ENCODE peak calls at places on chromosome 1, in nine cellular contexts. W is mesothelial cell of epicardium, D is GM12865, Y is neural progenitor cell, H is neural crest cell, V is upper lobe of right lung, G is testis, F is GM20000, L is choroid plexus epithelial cell. T is an unnamed sample.

GRCh38 chr1:14775434-14775833 is 176.9 kb downstream of the KAZN start:
- DNase-seq in W (no peak), D (no peak), Y (no peak), H (no peak), V (no peak), G (no peak), F (no peak), L (no peak), T (no peak)

GRCh38 chr1:248755505-248755904 is at the start of gene LYPD8:
- DNase-seq in W (no peak), D (no peak), Y (no peak), H (no peak), V (peak), G (no peak), F (peak), L (no peak), T (no peak)

GRCh38 chr1:1842360-1843146 is 48.3 kb downstream of the GNB1 start:
- DNase-seq in W (no peak), D (peak), Y (no peak), H (no peak), V (no peak), G (no peak), F (no peak), L (no peak), T (no peak)

GRCh38 chr1:44820945-44821715 is 12.8 kb downstream of the BTBD19 start:
- DNase-seq in W (no peak), D (no peak), Y (no peak), H (no peak), V (no peak), G (no peak), F (no peak), L (no peak), T (no peak)

GRCh38 chr1:150322310-150322709 is 977 bp downstream of the PRPF3 start:
- DNase-seq in W (no peak), D (peak), Y (no peak), H (no peak), V (no peak), G (no peak), F (peak), L (peak), T (peak)

GRCh38 chr1:59316497-59317128 is 19.7 kb downstream of the FGGY start:
- DNase-seq in W (no peak), D (no peak), Y (no peak), H (no peak), V (no peak), G (no peak), F (no peak), L (peak), T (peak)

GRCh38 chr1:228490120-228491078 is 3.2 kb downstream of the RNF187 start:
- DNase-seq in W (no peak), D (no peak), Y (no peak), H (no peak), V (no peak), G (no peak), F (no peak), L (peak), T (peak)

GRCh38 chr1:164588388-164589341 is 29.7 kb downstream of the PBX1 start:
- DNase-seq in W (peak), D (no peak), Y (peak), H (peak), V (peak), G (peak), F (no peak), L (peak), T (no peak)

GRCh38 chr1:182329471-182329870 is 62.1 kb downstream of the GLUL start:
- DNase-seq in W (no peak), D (no peak), Y (no peak), H (no peak), V (no peak), G (no peak), F (no peak), L (no peak), T (no peak)

GRCh38 chr1:114032271-114033218 is 53.3 kb downstream of the OLFML3 start:
- DNase-seq in W (no peak), D (no peak), Y (no peak), H (no peak), V (no peak), G (no peak), F (no peak), L (peak), T (no peak)

GRCh38 chr1:11735854-11736745 is at the start of gene AGTRAP:
- DNase-seq in W (peak), D (peak), Y (peak), H (peak), V (peak), G (peak), F (peak), L (peak), T (peak)
- TF ChIP-seq CTCF in W (no peak), D (no peak), Y (peak), H (peak), V (peak), G (no peak), F (no peak), L (no peak), T (peak)

DNA sequence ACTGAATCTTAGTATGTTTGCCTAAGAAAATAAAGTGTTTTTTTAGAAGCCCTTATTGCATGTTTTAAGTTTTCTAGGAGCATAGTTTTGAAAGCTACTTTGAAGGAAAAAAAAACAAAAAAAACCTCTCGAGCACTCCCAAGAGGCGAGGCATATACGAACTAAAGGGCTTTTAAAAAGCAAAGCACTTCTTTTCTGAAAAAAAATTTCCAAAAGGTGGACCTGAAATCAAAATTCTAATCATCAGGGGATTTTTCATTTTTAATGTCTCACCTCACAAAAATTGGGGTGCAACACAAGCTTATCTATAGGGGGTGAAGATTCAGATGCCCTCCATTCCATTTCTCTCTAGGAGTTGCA is 594 bp downstream of the GLMN start:
- DNase-seq in W (no peak), D (no peak), Y (no peak), H (no peak), V (no peak), G (no peak), F (no peak), L (peak), T (no peak)
- TF ChIP-seq CTCF in W (no peak), D (no peak), Y (no peak), H (peak), V (no peak), G (no peak), F (no peak), L (peak), T (peak)

DNA sequence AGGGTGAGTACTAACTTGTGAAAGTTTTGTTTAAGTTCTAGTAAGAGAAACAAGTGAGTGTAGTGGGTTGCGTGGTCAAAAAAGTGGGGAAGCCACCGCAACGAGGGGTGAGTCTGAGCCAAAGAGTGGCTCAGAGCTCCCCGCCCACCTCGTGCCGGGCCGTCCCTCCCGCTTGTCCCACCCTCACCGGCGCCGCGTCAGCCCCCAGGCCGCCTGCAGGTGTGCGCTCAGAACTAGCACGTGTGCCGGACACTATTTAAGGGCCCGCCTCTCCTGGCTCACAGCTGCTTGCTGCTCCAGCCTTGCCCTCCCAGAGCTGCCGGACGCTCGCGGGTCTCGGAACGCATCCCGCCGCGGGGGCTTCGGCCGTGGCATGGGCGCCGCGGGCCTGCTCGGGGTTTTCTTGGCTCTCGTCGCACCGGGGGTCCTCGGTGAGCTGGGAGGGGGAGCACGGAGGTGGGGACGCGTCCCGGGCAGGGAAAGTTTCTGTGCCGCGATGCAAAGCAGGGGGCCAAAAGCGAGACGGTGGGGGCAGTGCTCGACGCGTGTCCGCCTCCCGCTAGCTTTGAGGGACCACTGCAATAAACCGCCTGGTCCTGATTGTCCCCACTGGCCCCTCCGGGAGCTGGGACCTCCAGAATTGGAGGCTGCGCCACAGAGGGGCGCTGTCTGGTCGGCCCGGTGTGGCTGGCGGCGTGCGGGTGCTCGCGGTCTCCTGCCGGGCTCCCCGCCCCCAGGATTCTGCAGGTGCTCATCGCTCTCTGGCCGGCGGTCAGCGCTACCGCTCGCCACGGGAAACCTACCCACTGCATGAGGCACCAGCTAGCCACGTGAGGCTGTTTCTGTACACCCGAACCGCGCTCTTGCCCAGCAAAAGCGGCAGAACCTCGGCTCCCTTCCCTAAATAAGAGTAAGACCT is at the start of gene CR2:
- DNase-seq in W (peak), D (peak), Y (peak), H (peak), V (peak), G (peak), F (peak), L (peak), T (peak)
- TF ChIP-seq CTCF in W (no peak), D (peak), Y (peak), H (peak), V (peak), G (no peak), F (peak), L (no peak), T (peak)

GRCh38 chr1:176878750-176879536 is 285.6 kb downstream of the ASTN1 start:
- DNase-seq in W (no peak), D (no peak), Y (peak), H (no peak), V (no peak), G (no peak), F (no peak), L (no peak), T (no peak)
- TF ChIP-seq CTCF in W (no peak), D (peak), Y (peak), H (peak), V (no peak), G (no peak), F (peak), L (no peak), T (no peak)

T was measured in activated CD8-positive, alpha-beta T cell treated with anti-CD3 and anti-CD28 coated beads for 36 hours.